ENCODE peak calls at places on chromosomes 6 and 20, in seven cellular contexts. K, P, F, A, V, H and T are unnamed samples.

GRCh38 chr6:167997642-167998041 is at the start of gene KIF25:
- DNase-seq in V (no peak), F (no peak), P (no peak), K (no peak), A (no peak), H (no peak), T (no peak)

GRCh38 chr20:61045876-61046585 is 206.0 kb upstream of the CDH4 start:
- DNase-seq in K (no peak), V (no peak), P (no peak), H (no peak), A (no peak), F (no peak), T (peak; percentile 18)

GRCh38 chr20:53550590-53551187 is 43.0 kb downstream of the ZNF217 start:
- DNase-seq in V (no peak), H (no peak), F (no peak), A (no peak), K (no peak), P (no peak), T (no peak)

GRCh38 chr6:68639826-68640505 is 4.9 kb downstream of the ADGRB3 start:
- DNase-seq in P (no peak), A (no peak), V (no peak), F (no peak), K (no peak), H (no peak), T (no peak)

GRCh38 chr6:74657033-74657432 is 548.8 kb downstream of the COL12A1 start:
- DNase-seq in A (no peak), F (no peak), K (no peak), V (no peak), H (no peak), P (no peak), T (no peak)

GRCh38 chr20:24910461-24910860 is 38.6 kb upstream of the CST7 start:
- DNase-seq in K (no peak), F (no peak), P (no peak), A (no peak), H (no peak), V (no peak), T (no peak)

GRCh38 chr20:64100946-64101688 is 6.2 kb downstream of the NPBWR2 start:
- DNase-seq in K (no peak), F (no peak), P (no peak), A (no peak), V (no peak), H (no peak), T (no peak)

GRCh38 chr6:152399409-152399808 is 237.8 kb downstream of the SYNE1 start:
- DNase-seq in V (no peak), F (no peak), K (no peak), P (no peak), H (no peak), A (no peak), T (no peak)

GRCh38 chr6:25899580-25900408 is 25.8 kb upstream of the SLC17A3 start:
- DNase-seq in K (no peak), A (no peak), F (no peak), V (no peak), P (no peak), H (no peak), T (no peak)

GRCh38 chr6:128605961-128606360 is 85.6 kb upstream of the PTPRK start:
- DNase-seq in A (no peak), P (no peak), V (no peak), K (no peak), H (no peak), F (no peak), T (no peak)

GRCh38 chr6:136051140-136051775 is 198.9 kb downstream of the MTFR2 start:
- DNase-seq in H (no peak), K (no peak), V (no peak), P (no peak), F (peak; percentile 88), A (no peak), T (no peak)

GRCh38 chr6:37177950-37178517 is 8.1 kb downstream of the PIM1 start:
- DNase-seq in H (no peak), P (no peak), A (no peak), K (no peak), V (no peak), F (no peak), T (no peak)

GRCh38 chr6:44176130-44176934 is 17.7 kb downstream of the CAPN11 start:
- DNase-seq in K (no peak), A (no peak), H (no peak), F (no peak), V (no peak), P (no peak), T (no peak)

GRCh38 chr6:44176935-44177509 is 18.4 kb downstream of the CAPN11 start:
- DNase-seq in V (no peak), P (no peak), K (no peak), H (no peak), F (no peak), A (no peak), T (no peak)

GRCh38 chr6:44179072-44179536 is 20.5 kb downstream of the CAPN11 start:
- DNase-seq in H (peak; percentile 43), V (no peak), A (no peak), P (no peak), F (no peak), K (no peak), T (no peak)

GRCh38 chr6:44178424-44179071 is 19.9 kb downstream of the CAPN11 start:
- DNase-seq in A (no peak), F (no peak), V (no peak), P (no peak), K (no peak), H (no peak), T (no peak)

DNA sequence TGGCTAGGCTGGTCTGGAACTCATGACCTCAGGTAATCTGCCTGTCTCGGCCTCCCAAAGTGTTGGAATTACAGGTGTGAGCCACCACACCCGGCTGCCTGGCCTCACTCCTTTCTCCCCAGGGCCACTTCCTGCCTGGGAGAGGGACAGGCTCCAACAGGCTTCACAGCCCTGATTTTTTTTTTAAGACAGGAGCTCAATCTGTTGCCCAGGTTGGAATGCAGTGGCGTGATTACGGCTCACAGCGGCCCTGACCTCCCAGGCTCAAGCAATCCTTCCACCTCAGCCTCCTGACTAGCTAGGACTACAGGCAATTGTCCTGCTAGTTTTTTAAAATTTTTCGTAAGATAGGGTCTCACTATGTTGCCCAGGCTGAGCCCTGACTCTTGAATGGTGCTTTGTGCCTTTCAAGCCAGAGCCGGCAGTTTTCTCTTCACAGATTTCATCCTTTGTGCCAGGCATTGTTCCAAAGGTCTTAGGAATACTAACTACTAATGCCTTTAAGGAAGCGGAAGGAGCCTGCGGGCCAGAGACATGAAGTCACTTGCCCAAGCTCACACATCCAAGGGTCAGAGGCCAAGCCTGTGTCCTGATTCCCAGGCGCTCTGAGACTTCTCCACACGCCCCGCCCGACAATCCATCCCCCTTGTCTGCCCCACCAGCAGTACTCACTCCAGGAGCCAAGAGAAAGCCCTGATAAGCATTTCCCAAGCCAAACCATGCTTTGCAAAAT is 19.2 kb downstream of the CAPN11 start:
- DNase-seq in V (no peak), K (no peak), F (peak; percentile 86), H (peak; percentile 47), P (no peak), A (no peak), T (no peak)
- H3K27ac ChIP-seq in V (peak overlapping the region; percentile 35), K (no peak overlapping the region), F (peak overlapping the region; percentile 44), H (peak overlapping the region; percentile 90), P (no peak overlapping the region), A (no peak overlapping the region), T (no peak overlapping the region)

DNA sequence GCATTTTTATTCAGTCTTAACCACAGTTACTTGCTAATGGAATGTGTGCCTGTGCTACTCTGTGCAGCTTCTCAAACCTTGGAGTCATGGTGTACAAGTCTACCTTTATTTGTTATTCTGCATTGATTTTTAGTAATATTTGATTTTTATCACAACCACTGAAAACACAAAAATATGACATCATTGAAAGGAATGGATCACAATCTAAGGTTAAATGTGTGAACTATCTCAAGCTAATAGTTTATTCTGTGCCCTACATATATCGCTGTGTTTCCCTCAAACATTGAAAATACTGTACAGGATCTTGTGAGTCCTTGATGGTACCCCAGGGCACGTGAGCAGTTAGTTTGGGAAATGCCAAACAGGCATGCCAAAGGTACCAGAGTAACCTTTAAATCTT is 573.4 kb downstream of the FRK start:
- DNase-seq in F (no peak), V (no peak), H (no peak), A (no peak), P (no peak), K (no peak), T (no peak)
- H3K27ac ChIP-seq in F (no peak overlapping the region), V (no peak overlapping the region), H (no peak overlapping the region), A (no peak overlapping the region), P (no peak overlapping the region), K (no peak overlapping the region), T (no peak overlapping the region)

GRCh38 chr6:112180095-112180820 is 74.1 kb downstream of the LAMA4 start:
- DNase-seq in V (no peak), F (no peak), H (peak; percentile 52), K (no peak), A (peak; percentile 47), P (peak; percentile 78), T (no peak)

GRCh38 chr6:112181130-112181529 is 73.2 kb downstream of the LAMA4 start:
- DNase-seq in V (no peak), K (no peak), A (no peak), F (no peak), H (no peak), P (no peak), T (no peak)

GRCh38 chr6:112178846-112179245 is 75.5 kb downstream of the LAMA4 start:
- DNase-seq in H (no peak), F (no peak), K (no peak), V (no peak), P (no peak), A (no peak), T (no peak)

GRCh38 chr6:112177081-112177480 is 77.3 kb downstream of the LAMA4 start:
- DNase-seq in K (no peak), P (no peak), V (no peak), H (no peak), A (no peak), F (no peak), T (no peak)

DNA sequence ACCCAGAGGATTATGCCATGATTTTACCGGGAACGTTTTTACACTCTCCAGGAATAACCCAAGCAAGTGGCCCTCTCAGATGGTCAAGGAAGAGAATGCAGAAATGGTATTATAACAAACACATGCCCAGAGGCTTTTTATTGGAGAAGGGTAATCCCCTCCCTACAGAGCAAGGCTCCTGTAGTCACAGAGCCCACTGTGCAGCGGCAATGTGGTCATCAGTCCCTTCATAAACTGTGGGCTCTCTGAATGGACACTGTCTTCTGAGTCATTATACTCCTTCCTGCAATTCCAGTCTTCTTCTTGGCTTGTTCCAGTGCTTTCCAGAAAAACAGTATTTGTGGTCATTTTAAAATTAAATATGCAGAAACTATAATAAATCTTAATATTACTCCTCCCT is 74.7 kb downstream of the LAMA4 start:
- DNase-seq in P (no peak), F (no peak), V (no peak), H (no peak), A (no peak), K (no peak), T (no peak)
- H3K27ac ChIP-seq in P (no peak overlapping the region), F (no peak overlapping the region), V (peak overlapping the region; percentile 16), H (no peak overlapping the region), A (no peak overlapping the region), K (no peak overlapping the region), T (no peak overlapping the region)

DNA sequence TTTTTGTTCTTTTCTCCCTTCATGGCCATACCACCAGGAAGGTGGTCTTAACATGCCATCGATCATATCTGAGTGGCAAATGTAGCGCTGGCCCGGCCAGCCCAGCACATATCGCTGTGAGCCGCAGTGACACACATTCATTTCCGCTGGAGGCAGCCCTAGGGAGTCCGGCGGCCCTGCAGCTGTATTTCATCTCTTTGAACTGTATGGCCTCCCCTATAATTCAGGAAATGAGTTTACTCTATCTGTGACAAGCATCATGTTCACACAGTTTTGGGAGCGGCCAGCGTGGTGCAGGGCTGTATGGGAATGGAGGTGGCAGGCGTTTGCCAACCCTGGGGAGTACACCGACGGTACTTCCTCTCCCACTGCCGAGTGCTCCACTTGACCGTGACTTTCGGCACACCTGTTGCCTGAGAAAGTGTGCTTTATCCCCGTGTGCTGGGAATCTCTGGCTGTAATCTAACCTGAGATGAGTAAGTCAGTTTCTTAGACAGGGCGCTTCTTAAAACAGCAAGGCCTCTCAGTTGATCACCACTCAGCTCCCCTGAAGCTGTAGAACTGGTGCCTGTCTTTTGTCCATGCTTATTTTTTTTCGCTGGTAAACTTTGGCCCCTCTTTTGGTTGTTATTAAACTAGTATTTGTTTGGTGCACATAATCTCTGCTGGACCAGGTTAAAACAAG is 257.1 kb upstream of the TAB2 start:
- DNase-seq in K (no peak), V (no peak), A (no peak), F (peak; percentile 50), P (peak; percentile 64), H (no peak), T (no peak)
- H3K27ac ChIP-seq in K (no peak overlapping the region), V (no peak overlapping the region), A (no peak overlapping the region), F (peak overlapping the region; percentile 36), P (no peak overlapping the region), H (no peak overlapping the region), T (no peak overlapping the region)